ENCODE peak calls at places on chromosomes 2 and 18, in four cellular contexts. One of them, this sample, is unnamed.

GRCh38 chr2:218859556-218859993 is at the start of gene WNT6:
- DNase-seq in H1: no peak
- DNase-seq in HepG2: no peak
- DNase-seq in K562: no peak
- DNase-seq in this sample: no peak

GRCh38 chr2:58939388-58939787 is 698.3 kb upstream of the FANCL start:
- DNase-seq in K562: no peak
- DNase-seq in HepG2: no peak
- DNase-seq in H1: no peak
- DNase-seq in this sample: no peak

GRCh38 chr2:71498261-71498701 is 44.9 kb downstream of the DYSF start:
- DNase-seq in H1: no peak
- DNase-seq in K562: no peak
- DNase-seq in HepG2: peak
- DNase-seq in this sample: peak

GRCh38 chr18:61464551-61465102 is 131.4 kb downstream of the CDH20 start:
- DNase-seq in HepG2: no peak
- DNase-seq in H1: no peak
- DNase-seq in K562: no peak
- DNase-seq in this sample: no peak

GRCh38 chr2:99701503-99701902 is 211.7 kb upstream of the REV1 start:
- DNase-seq in H1: peak
- DNase-seq in K562: no peak
- DNase-seq in HepG2: no peak
- DNase-seq in this sample: no peak

GRCh38 chr2:24613154-24613814 is 122.2 kb downstream of the NCOA1 start:
- DNase-seq in K562: peak
- DNase-seq in HepG2: peak
- DNase-seq in H1: peak
- DNase-seq in this sample: peak

GRCh38 chr2:218659258-218659987 is at the start of the genes BCS1L and ZNF142:
- DNase-seq in H1: peak
- DNase-seq in HepG2: peak
- DNase-seq in K562: peak
- DNase-seq in this sample: peak

GRCh38 chr2:33216508-33217182 is 259.8 kb upstream of the RASGRP3 start:
- DNase-seq in HepG2: no peak
- DNase-seq in H1: no peak
- DNase-seq in K562: no peak
- DNase-seq in this sample: peak

GRCh38 chr2:130763405-130763804 is 8.1 kb downstream of the AMER3 start:
- DNase-seq in H1: no peak
- DNase-seq in HepG2: no peak
- DNase-seq in K562: no peak
- DNase-seq in this sample: no peak

GRCh38 chr2:86066915-86067314 is 38.8 kb downstream of the POLR1A start:
- DNase-seq in K562: no peak
- DNase-seq in HepG2: no peak
- DNase-seq in H1: no peak
- DNase-seq in this sample: no peak

GRCh38 chr2:86069783-86070339 is 35.8 kb downstream of the POLR1A start:
- DNase-seq in H1: no peak
- DNase-seq in K562: no peak
- DNase-seq in HepG2: no peak
- DNase-seq in this sample: no peak

GRCh38 chr2:86068098-86069047 is 37.3 kb downstream of the POLR1A start:
- DNase-seq in K562: no peak
- DNase-seq in HepG2: no peak
- DNase-seq in H1: no peak
- DNase-seq in this sample: no peak

GRCh38 chr2:86070868-86071267 is 34.8 kb downstream of the POLR1A start:
- DNase-seq in H1: no peak
- DNase-seq in HepG2: no peak
- DNase-seq in K562: no peak
- DNase-seq in this sample: no peak

GRCh38 chr2:86069091-86069685 is 36.5 kb downstream of the POLR1A start:
- DNase-seq in K562: no peak
- DNase-seq in HepG2: no peak
- DNase-seq in H1: no peak
- DNase-seq in this sample: no peak
- TF ChIP-seq POLR2AphosphoS5 in K562: no peak
- TF ChIP-seq POLR2AphosphoS5 in HepG2: no peak
- TF ChIP-seq POLR2AphosphoS5 in H1: no peak
- TF ChIP-seq POLR2AphosphoS5 in this sample: no peak

GRCh38 chr18:57802869-57803118 is 321 bp downstream of the ATP8B1 start:
- DNase-seq in HepG2: no peak
- DNase-seq in K562: no peak
- DNase-seq in H1: no peak
- DNase-seq in this sample: no peak

GRCh38 chr18:57802166-57802868 is 798 bp downstream of the ATP8B1 start:
- DNase-seq in H1: peak
- DNase-seq in K562: no peak
- DNase-seq in HepG2: no peak
- DNase-seq in this sample: no peak

GRCh38 chr18:57801379-57802165 is 1.5 kb downstream of the ATP8B1 start:
- DNase-seq in K562: no peak
- DNase-seq in H1: peak
- DNase-seq in HepG2: no peak
- DNase-seq in this sample: peak

GRCh38 chr18:57805117-57805516 is 2.0 kb upstream of the ATP8B1 start:
- DNase-seq in K562: no peak
- DNase-seq in HepG2: no peak
- DNase-seq in H1: no peak
- DNase-seq in this sample: no peak

DNA sequence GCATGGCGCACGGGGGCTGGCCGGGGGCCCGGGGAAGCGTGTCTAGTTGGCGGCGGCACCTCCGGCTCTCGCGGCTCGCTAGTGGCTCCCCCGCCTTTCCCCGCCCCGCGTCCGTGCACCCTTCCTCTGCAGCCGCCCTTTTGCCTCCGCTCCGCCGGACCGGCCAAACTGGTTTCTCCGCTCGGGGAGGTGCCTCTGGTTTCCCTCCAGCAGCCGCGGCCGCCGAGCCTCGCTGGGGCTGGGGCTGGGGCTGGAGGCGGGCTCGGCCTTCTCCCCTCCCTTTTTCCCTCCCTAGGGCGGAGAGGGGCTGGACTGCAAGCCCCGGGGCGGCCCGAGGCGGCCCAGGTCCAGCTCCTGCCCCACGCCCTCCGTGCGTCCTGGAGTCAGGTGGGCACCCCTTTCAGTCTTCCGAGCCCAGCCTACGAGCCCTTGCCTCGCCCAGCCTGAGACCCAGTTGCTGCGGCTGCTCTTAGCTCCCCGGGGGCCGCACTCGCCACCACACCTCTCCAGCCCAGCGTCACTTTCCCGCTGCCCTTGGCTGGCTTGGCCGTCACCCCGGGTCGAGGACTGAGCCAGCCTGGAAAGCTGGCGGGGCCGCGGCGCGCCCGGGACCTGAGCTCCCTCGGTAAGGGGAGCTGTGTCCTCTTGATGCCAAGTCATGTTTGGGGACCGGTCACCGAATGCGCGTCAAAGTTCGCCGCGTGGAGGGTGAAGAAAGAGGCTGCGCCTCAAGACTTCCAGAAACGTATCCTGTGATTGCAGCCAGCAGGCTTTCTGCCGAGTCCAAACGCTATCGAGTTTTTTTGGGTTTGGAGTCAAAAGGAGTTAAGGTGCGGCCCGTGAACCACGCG is at the start of gene ATP8B1:
- DNase-seq in K562: no peak
- DNase-seq in HepG2: no peak
- DNase-seq in H1: peak
- DNase-seq in this sample: peak
- TF ChIP-seq POLR2A in K562: no peak
- TF ChIP-seq POLR2A in HepG2: peak
- TF ChIP-seq POLR2A in H1: no peak
- TF ChIP-seq POLR2A in this sample: peak

DNA sequence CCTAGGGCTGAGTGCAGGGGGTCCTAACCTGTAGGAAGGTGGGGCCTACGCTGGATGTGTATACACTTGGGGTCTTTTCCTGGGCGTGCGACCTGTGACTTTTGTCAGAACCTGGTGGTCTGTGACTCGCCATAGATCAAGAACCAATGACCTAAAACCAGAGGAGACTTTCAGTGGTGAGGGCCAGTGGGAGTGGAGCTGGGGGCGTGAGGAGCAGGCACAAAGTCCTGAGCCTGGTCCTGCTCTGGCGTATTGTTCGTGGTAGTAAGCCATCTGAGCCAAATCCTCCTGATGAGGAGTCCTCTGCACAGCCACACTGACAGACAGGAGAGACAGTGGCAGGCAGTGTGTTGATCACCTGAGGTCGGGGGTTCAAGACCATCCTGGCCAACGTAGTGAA is 8.9 kb downstream of the INPP4A start:
- DNase-seq in K562: no peak
- DNase-seq in HepG2: no peak
- DNase-seq in H1: peak
- DNase-seq in this sample: no peak
- TF ChIP-seq JUN in K562: no peak
- TF ChIP-seq JUN in HepG2: no peak
- TF ChIP-seq JUN in H1: no peak
- TF ChIP-seq JUN in this sample: no peak

GRCh38 chr2:38076710-38077430 is 919 bp upstream of the CYP1B1 start:
- DNase-seq in H1: no peak
- DNase-seq in HepG2: no peak
- DNase-seq in K562: no peak
- DNase-seq in this sample: no peak
- TF ChIP-seq POLR2AphosphoS5 in H1: no peak
- TF ChIP-seq POLR2AphosphoS5 in HepG2: no peak
- TF ChIP-seq POLR2AphosphoS5 in K562: no peak
- TF ChIP-seq POLR2AphosphoS5 in this sample: no peak

GRCh38 chr2:223222397-223222796 is 170.4 kb downstream of the KCNE4 start:
- DNase-seq in H1: no peak
- DNase-seq in K562: no peak
- DNase-seq in HepG2: no peak
- DNase-seq in this sample: peak
- TF ChIP-seq POLR2A in H1: no peak
- TF ChIP-seq POLR2A in K562: no peak
- TF ChIP-seq POLR2A in HepG2: no peak
- TF ChIP-seq POLR2A in this sample: no peak

GRCh38 chr18:63148449-63149199 is 170.9 kb downstream of the BCL2 start:
- DNase-seq in K562: no peak
- DNase-seq in HepG2: no peak
- DNase-seq in H1: no peak
- DNase-seq in this sample: no peak
- TF ChIP-seq JUN in K562: no peak
- TF ChIP-seq JUN in HepG2: no peak
- TF ChIP-seq JUN in H1: no peak
- TF ChIP-seq JUN in this sample: no peak

DNA sequence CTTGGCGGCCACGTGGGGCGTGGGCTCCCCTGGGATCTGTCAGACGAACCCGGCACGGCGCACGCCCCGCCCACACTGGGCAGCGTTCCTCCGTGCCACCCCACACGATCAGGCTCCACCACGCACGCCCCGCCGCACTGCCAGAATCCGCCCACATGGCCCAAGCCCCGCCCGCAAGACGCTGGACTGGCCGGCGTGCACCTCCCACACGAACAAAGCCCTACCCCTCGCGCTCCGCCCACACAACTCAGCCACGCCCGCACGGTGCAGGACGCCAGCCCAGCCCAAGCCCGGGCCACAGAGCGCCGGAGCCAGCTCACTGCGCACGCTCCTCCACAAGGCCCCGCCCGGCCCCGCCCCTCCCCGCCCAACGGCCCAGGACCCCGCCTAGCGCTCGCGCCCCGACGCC is 555 bp downstream of the TMEM18 start:
- DNase-seq in K562: peak
- DNase-seq in HepG2: peak
- DNase-seq in H1: no peak
- DNase-seq in this sample: peak
- TF ChIP-seq POLR2AphosphoS5 in K562: no peak
- TF ChIP-seq POLR2AphosphoS5 in HepG2: no peak
- TF ChIP-seq POLR2AphosphoS5 in H1: no peak
- TF ChIP-seq POLR2AphosphoS5 in this sample: no peak

GRCh38 chr2:135876066-135876711 is at the start of gene MCM6:
- DNase-seq in HepG2: peak
- DNase-seq in H1: peak
- DNase-seq in K562: peak
- DNase-seq in this sample: peak
- TF ChIP-seq POLR2A in HepG2: no peak
- TF ChIP-seq POLR2A in H1: peak
- TF ChIP-seq POLR2A in K562: peak
- TF ChIP-seq POLR2A in this sample: peak

This sample was measured in endothelial cell of umbilical vein.